ENCODE peak calls at places on chromosomes 16 and 17, in six cellular contexts. G is A549, Q is GM10248, S is stomach, K is kidney, A is left ventricle myocardium inferior. B is an unnamed sample.

GRCh38 chr17:78991017-78991783 is 11.5 kb upstream of the LGALS3BP start:
- DNase-seq in G (no peak), Q (no peak), S (peak), K (no peak), A (peak), B (no peak)

GRCh38 chr16:4494746-4495490 is 18.7 kb downstream of the HMOX2 start:
- DNase-seq in G (no peak), Q (no peak), S (no peak), K (no peak), A (no peak), B (no peak)

GRCh38 chr17:33234930-33235685 is 58.0 kb downstream of the ASIC2 start:
- DNase-seq in G (peak), Q (no peak), S (peak), K (peak), A (peak), B (no peak)

GRCh38 chr17:17379197-17379991 is 76.2 kb downstream of the NT5M start:
- DNase-seq in G (no peak), Q (no peak), S (no peak), K (peak), A (no peak), B (no peak)

GRCh38 chr16:90046122-90046970 is 27.1 kb upstream of the DBNDD1 start:
- DNase-seq in G (no peak), Q (peak), S (no peak), K (no peak), A (no peak), B (no peak)

GRCh38 chr16:29738514-29738913 is 7.3 kb downstream of the C16orf54 start:
- DNase-seq in G (no peak), Q (peak), S (no peak), K (no peak), A (no peak), B (no peak)

GRCh38 chr17:78120971-78121800 is 7.4 kb downstream of the TMC6 start:
- DNase-seq in G (no peak), Q (no peak), S (no peak), K (peak), A (no peak), B (no peak)

GRCh38 chr17:46922804-46923635 is at the start of gene GOSR2:
- DNase-seq in G (peak), Q (peak), S (peak), K (peak), A (peak), B (peak)

GRCh38 chr17:15918661-15919259 is 26.2 kb upstream of the ADORA2B start:
- DNase-seq in G (no peak), Q (no peak), S (peak), K (no peak), A (peak), B (no peak)

GRCh38 chr16:2237552-2238395 is 1.5 kb downstream of the DNASE1L2 start:
- DNase-seq in G (no peak), Q (no peak), S (no peak), K (peak), A (no peak), B (no peak)

GRCh38 chr17:35545150-35545549 is 7.7 kb upstream of the SLFN12L start:
- DNase-seq in G (no peak), Q (no peak), S (no peak), K (no peak), A (no peak), B (no peak)

GRCh38 chr17:42436401-42436800 is 13.3 kb upstream of the CAVIN1 start:
- DNase-seq in G (no peak), Q (no peak), S (no peak), K (no peak), A (no peak), B (no peak)

GRCh38 chr17:79993390-79994221 is 42.1 kb downstream of the TBC1D16 start:
- DNase-seq in G (peak), Q (peak), S (peak), K (peak), A (peak), B (peak)

GRCh38 chr17:27878776-27879562 is 14.2 kb downstream of the LYRM9 start:
- DNase-seq in G (no peak), Q (no peak), S (no peak), K (no peak), A (no peak), B (no peak)

GRCh38 chr16:88941933-88942909 is 34.8 kb downstream of the CBFA2T3 start:
- DNase-seq in G (peak), Q (peak), S (peak), K (no peak), A (peak), B (peak)

GRCh38 chr17:57943140-57943539 is 12.1 kb downstream of the CUEDC1 start:
- DNase-seq in G (no peak), Q (no peak), S (no peak), K (no peak), A (no peak), B (no peak)

GRCh38 chr17:82495844-82496528 is 23.5 kb upstream of the FOXK2 start:
- DNase-seq in G (no peak), Q (no peak), S (no peak), K (no peak), A (no peak), B (no peak)

GRCh38 chr16:14097182-14097951 is 26.2 kb downstream of the MRTFB start:
- DNase-seq in G (no peak), Q (no peak), S (peak), K (no peak), A (no peak), B (no peak)

GRCh38 chr16:30582611-30583340 is 2.7 kb downstream of the ZNF785 start:
- DNase-seq in G (no peak), Q (no peak), S (no peak), K (no peak), A (no peak), B (no peak)

GRCh38 chr16:66566051-66566901 is at the start of gene CMTM1:
- DNase-seq in G (no peak), Q (no peak), S (no peak), K (peak), A (no peak), B (no peak)

GRCh38 chr16:72332926-72333325 is 161.0 kb upstream of the PMFBP1 start:
- DNase-seq in G (no peak), Q (no peak), S (no peak), K (peak), A (no peak), B (no peak)

GRCh38 chr17:59371426-59372099 is 40.1 kb downstream of the YPEL2 start:
- DNase-seq in G (no peak), Q (no peak), S (no peak), K (peak), A (peak), B (no peak)

GRCh38 chr16:19997264-19997663 is 76.4 kb downstream of the GPR139 start:
- DNase-seq in G (no peak), Q (no peak), S (no peak), K (no peak), A (no peak), B (no peak)

GRCh38 chr17:1627219-1627986 is 1.2 kb downstream of the SLC43A2 start:
- DNase-seq in G (no peak), Q (peak), S (no peak), K (no peak), A (no peak), B (no peak)

GRCh38 chr16:79213214-79213613 is 387.3 kb downstream of the MAF start:
- DNase-seq in G (no peak), Q (no peak), S (no peak), K (no peak), A (no peak), B (no peak)

GRCh38 chr16:16009396-16009795 is 60.0 kb downstream of the ABCC1 start:
- DNase-seq in G (no peak), Q (no peak), S (no peak), K (peak), A (peak), B (no peak)

GRCh38 chr17:19386974-19387920 is at the start of gene MFAP4:
- DNase-seq in G (no peak), Q (no peak), S (no peak), K (peak), A (peak), B (no peak)

DNA sequence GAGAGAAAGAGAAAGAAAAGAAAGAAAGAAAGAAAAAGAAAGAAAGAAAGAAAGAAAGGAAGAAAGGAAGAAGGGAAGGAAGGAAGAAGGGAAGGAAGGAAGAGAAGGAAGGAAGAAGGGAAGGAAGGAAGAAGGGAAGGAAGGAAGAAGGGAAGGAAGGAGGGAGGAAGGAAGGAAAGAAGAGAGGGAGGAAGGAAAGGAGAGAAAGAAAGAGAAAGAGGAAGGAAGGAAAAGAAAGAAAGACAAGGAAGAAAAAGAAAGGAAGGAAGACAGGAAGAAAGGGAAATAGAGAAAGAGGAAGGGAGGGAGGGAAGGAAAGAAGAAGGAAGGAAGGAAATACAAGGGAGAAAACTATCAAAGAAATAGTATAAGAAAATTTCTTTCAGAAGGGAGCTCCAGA is 7.2 kb upstream of the KRTAP4-7 start:
- DNase-seq in G (no peak), Q (no peak), S (no peak), K (no peak), A (no peak), B (no peak)
- TF ChIP-seq CTCF in G (no peak), Q (no peak), S (no peak), K (no peak), A (no peak), B (no peak)

GRCh38 chr17:66910651-66911285 is 53.7 kb upstream of the CACNG4 start:
- DNase-seq in G (no peak), Q (no peak), S (no peak), K (no peak), A (no peak), B (no peak)

GRCh38 chr17:66918896-66919295 is 45.6 kb upstream of the CACNG4 start:
- DNase-seq in G (no peak), Q (no peak), S (no peak), K (no peak), A (no peak), B (no peak)

GRCh38 chr17:66916946-66917345 is 47.6 kb upstream of the CACNG4 start:
- DNase-seq in G (no peak), Q (no peak), S (no peak), K (no peak), A (no peak), B (no peak)

GRCh38 chr17:66915792-66916191 is 48.7 kb upstream of the CACNG4 start:
- DNase-seq in G (no peak), Q (no peak), S (no peak), K (no peak), A (no peak), B (no peak)

DNA sequence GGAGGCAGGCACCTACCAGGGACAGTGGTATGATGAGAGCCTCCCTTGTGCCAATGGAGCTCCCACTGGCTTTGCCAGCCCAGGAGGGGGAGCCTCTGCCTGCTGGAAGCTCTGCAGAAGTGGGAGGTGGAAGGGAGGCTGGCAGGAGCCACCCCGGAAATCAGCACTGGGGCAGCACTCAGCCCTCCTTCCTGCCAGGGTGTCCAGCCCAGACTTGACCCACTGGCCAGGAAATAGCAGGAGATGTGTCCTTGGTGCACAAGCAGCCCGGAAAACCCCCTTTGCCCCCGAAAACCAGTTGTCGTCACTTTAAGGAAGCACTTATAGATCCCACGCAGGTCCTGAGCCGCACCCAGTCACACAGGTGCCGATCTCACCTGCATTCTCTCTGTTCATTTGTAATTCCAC is 49.3 kb upstream of the CACNG4 start:
- DNase-seq in G (peak), Q (no peak), S (peak), K (no peak), A (no peak), B (no peak)
- TF ChIP-seq CTCF in G (peak), Q (no peak), S (peak), K (no peak), A (peak), B (no peak)

GRCh38 chr17:76735586-76736348 is 1.4 kb downstream of the SRSF2 start:
- DNase-seq in G (no peak), Q (no peak), S (no peak), K (no peak), A (no peak), B (no peak)

GRCh38 chr17:76737676-76738467 is at the start of gene MFSD11:
- DNase-seq in G (peak), Q (peak), S (peak), K (peak), A (peak), B (peak)

GRCh38 chr17:76735006-76735405 is 2.1 kb downstream of the SRSF2 start:
- DNase-seq in G (no peak), Q (no peak), S (no peak), K (no peak), A (no peak), B (no peak)

GRCh38 chr17:76737082-76737675 is at the start of gene SRSF2:
- DNase-seq in G (peak), Q (peak), S (peak), K (peak), A (peak), B (peak)

DNA sequence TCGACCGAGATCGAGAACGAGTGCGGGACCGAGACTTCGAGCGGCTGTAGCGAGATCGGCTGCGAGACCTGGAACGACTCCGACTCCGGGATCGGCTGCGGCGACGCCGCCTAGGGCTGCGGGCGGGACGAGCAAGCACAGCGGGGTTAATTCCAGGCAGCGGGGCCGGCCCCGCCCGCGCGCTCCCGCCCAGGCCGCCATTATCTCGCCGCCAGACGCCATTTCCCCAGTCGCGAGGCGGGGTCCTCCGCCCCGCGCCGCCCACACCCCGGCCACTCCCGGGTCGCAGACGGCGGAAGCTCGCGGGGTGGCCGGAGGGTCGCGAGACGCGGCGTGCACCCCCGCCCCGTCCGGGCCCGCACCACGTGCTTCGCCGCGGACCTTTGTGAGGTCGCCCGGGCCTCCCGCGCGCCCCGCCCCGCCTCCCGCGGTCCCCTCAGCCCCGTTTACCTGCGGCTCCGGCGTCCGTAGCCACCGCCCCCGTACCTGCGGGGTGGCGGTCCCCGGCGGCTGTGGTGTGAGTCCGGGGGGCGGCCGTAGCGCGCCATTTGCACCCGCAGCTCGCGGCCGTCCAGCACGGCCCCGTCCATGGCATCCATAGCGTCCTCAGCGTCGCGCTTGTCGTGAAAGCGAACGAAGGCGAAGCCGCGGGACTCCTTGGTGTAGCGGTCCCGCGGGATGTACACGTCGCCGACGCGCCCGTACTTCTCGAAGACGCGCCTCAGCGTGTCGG is 616 bp downstream of the SRSF2 start:
- DNase-seq in G (no peak), Q (peak), S (peak), K (peak), A (peak), B (peak)
- TF ChIP-seq CTCF in G (no peak), Q (no peak), S (peak), K (no peak), A (peak), B (no peak)

DNA sequence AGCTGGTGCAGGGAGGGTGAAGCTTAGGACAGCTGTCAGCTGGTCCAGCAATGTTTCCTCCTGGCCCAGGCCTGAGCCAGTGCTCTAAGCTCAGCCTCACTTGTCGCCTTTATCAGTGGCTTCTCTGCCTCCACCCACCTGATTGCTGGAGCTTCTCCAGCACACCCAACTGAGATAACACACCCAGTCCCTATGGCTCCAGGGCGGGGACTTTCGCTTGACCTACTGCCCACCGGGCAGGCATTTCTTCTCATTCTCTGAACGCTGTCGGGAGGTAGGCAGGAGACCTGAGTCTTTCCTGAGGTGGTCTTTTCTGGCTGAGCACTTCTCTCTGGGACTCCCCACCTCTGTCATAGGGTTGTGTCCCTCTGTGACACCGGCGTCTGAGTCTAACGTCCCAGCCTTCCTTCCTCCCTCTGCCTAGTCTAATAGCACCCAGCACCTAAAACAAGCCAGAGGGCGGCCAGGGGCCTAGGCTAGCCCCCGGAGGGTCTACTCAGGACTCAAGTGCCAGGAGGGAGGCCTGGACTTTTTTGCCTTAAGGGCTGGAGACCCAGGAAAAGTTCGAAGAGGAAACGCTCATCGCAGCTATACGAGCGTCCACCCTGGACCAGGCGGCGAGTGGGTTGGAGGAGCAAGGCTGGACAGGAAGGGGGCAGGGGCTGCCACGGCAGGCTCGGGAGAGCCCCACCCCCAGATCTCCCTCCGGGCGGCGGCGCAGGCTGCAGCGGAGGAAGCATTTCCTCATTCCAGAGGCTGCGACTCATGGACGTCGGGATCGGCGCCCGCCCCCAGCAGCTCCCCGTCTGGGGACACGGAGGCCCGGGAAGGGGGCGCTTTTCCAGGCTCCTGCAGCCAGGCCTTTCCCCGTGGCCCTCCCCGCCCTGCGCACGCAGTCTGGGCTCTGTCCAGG is 756 bp downstream of the TAX1BP3 start:
- DNase-seq in G (peak), Q (no peak), S (peak), K (peak), A (peak), B (peak)
- TF ChIP-seq CTCF in G (peak), Q (no peak), S (no peak), K (no peak), A (no peak), B (no peak)

GRCh38 chr16:54286330-54287017 is at the start of gene IRX3:
- DNase-seq in G (peak), Q (no peak), S (peak), K (peak), A (peak), B (peak)

GRCh38 chr16:54286067-54286329 is 589 bp downstream of the IRX3 start:
- DNase-seq in G (no peak), Q (peak), S (no peak), K (no peak), A (no peak), B (no peak)

GRCh38 chr16:54284319-54284930 is 2.2 kb downstream of the IRX3 start:
- DNase-seq in G (no peak), Q (peak), S (peak), K (peak), A (no peak), B (no peak)

GRCh38 chr16:54284931-54285413 is 1.6 kb downstream of the IRX3 start:
- DNase-seq in G (no peak), Q (no peak), S (no peak), K (peak), A (no peak), B (no peak)

GRCh38 chr16:54285414-54286066 is 1.0 kb downstream of the IRX3 start:
- DNase-seq in G (no peak), Q (no peak), S (peak), K (peak), A (peak), B (peak)
- TF ChIP-seq CTCF in G (no peak), Q (no peak), S (no peak), K (no peak), A (peak), B (peak)

DNA sequence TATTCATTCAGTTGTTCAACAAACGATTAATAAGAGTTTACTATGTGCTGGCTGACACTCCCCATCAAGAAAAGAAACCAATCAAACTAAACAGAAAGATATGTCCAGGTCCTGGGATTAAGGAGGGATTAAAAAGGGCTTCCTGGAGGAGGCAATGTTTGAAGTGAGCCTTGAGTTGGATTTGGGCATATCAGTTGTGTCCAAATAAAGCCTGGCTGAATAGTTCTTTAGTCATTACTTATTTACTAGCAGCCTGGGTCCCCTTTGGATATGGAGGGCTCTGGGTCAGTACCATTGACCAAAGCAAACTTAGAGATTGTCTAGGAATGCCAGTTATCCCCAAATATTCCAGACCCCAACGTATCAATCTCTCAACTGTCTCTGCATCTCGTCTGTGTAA is 117.7 kb downstream of the COPRS start:
- DNase-seq in G (no peak), Q (no peak), S (no peak), K (no peak), A (no peak), B (no peak)
- TF ChIP-seq CTCF in G (no peak), Q (no peak), S (no peak), K (no peak), A (no peak), B (no peak)

GRCh38 chr16:69565611-69566436 is at the start of gene NFAT5:
- DNase-seq in G (peak), Q (peak), S (peak), K (peak), A (peak), B (peak)
- TF ChIP-seq CTCF in G (no peak), Q (no peak), S (peak), K (no peak), A (no peak), B (peak)

GRCh38 chr17:44844390-44844830 is 3.3 kb upstream of the HIGD1B start:
- DNase-seq in G (no peak), Q (no peak), S (no peak), K (no peak), A (peak), B (no peak)
- TF ChIP-seq CTCF in G (no peak), Q (no peak), S (no peak), K (no peak), A (no peak), B (no peak)